ENCODE peak calls at places on chromosomes 11 and 22, in nine cellular contexts. A is NB4, Z is H1, C is A549, R is esophagus squamous epithelium, V is right lobe of liver, W is body of pancreas, O is uterus, P is adrenal gland. X is an unnamed sample.

GRCh38 chr22:24965822-24966626 is 13.5 kb downstream of the KIAA1671 start:
- DNase-seq in P (peak; percentile 88), V (peak; percentile 94), R (no peak), O (peak; percentile 34), C (no peak), Z (no peak), W (peak; percentile 93), A (no peak), X (peak; percentile 93)

GRCh38 chr11:70650075-70650909 is 252.0 kb downstream of the CTTN start:
- DNase-seq in O (peak; percentile 15), Z (no peak), W (peak; percentile 65), C (peak; percentile 73), P (peak; percentile 79), R (no peak), V (no peak), A (peak; percentile 80), X (peak; percentile 18)

GRCh38 chr22:27748355-27749168 is 53.0 kb downstream of the MN1 start:
- DNase-seq in O (peak; percentile 49), R (no peak), W (peak; percentile 46), V (no peak), P (no peak), Z (no peak), C (no peak), A (peak; percentile 34), X (no peak)

GRCh38 chr11:27697679-27698275 is 2.5 kb downstream of the BDNF start:
- DNase-seq in W (no peak), R (no peak), A (no peak), O (no peak), P (no peak), C (no peak), V (no peak), Z (no peak), X (no peak)

GRCh38 chr11:20489948-20490347 is 102.4 kb downstream of the PRMT3 start:
- DNase-seq in O (no peak), R (no peak), P (no peak), V (no peak), C (no peak), A (no peak), Z (no peak), W (no peak), X (no peak)

GRCh38 chr11:117523680-117524079 is 196.0 kb downstream of the CEP164 start:
- DNase-seq in V (no peak), A (no peak), O (no peak), C (no peak), P (no peak), Z (no peak), R (no peak), W (no peak), X (no peak)

GRCh38 chr11:59267196-59267595 is 54.5 kb upstream of the MPEG1 start:
- DNase-seq in A (no peak), P (no peak), W (no peak), C (no peak), V (no peak), R (no peak), Z (no peak), O (no peak), X (no peak)

GRCh38 chr11:134468081-134468668 is 56.1 kb upstream of the B3GAT1 start:
- DNase-seq in R (no peak), Z (no peak), O (no peak), A (no peak), W (no peak), C (no peak), P (no peak), V (no peak), X (peak; percentile 70)

GRCh38 chr11:93895106-93895862 is 44.9 kb upstream of the VSTM5 start:
- DNase-seq in V (no peak), P (peak; percentile 29), C (no peak), R (no peak), W (peak; percentile 18), Z (no peak), O (no peak), A (peak; percentile 63), X (no peak)

GRCh38 chr11:19368726-19369364 is 128.1 kb upstream of the E2F8 start:
- DNase-seq in O (no peak), C (no peak), W (no peak), Z (no peak), R (no peak), P (no peak), A (peak; percentile 91), V (no peak), X (no peak)

GRCh38 chr11:17531818-17532131 is 12.4 kb downstream of the USH1C start:
- DNase-seq in Z (no peak), C (no peak), A (no peak), W (no peak), R (no peak), O (no peak), P (no peak), V (no peak), X (peak; percentile 64)

GRCh38 chr11:12224537-12224893 is 114.1 kb downstream of the MICAL2 start:
- DNase-seq in W (peak; percentile 58), O (peak; percentile 61), R (peak; percentile 48), P (peak; percentile 75), C (no peak), Z (no peak), V (peak; percentile 77), A (peak; percentile 98), X (peak; percentile 92)

DNA sequence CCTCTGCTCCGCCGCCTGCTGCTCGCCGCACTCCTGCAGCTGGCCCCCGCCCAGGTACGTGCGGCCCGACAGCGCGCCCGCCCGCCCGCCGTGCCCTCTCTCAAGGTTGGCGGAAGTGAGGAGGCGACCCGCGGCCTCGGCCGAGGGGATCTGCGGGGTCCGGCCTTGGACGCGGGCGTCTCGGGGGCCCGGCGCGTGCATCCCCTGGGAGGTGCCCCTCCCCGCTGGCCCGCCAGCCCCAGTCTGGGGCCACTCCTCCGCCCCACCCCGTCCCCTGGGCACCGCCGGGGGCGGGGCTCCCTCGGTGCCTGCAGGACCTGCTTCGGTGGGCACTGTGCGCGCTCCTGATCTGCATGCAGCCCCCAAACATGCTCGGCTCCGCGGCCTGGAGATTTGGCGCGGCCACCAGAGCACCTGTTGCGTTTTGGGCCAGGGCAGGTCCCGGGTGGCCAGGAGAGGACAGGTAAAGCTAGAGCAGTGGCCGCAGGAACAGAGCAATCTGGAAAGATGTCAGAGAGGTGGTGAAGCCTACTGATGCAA is 526 bp downstream of the VEGFB start:
- DNase-seq in P (no peak), O (peak; percentile 42), C (no peak), W (peak; percentile 73), V (peak; percentile 64), R (no peak), A (peak; percentile 67), Z (no peak), X (peak; percentile 66)
- TF ChIP-seq POLR2A in P (no peak), O (peak; percentile 54), C (peak; percentile 18), W (peak; percentile 34), V (peak; percentile 41), R (no peak), A (no peak), Z (no peak), X (peak; percentile 33)

GRCh38 chr11:62889126-62889483 is 8.4 kb downstream of the SLC3A2 start:
- DNase-seq in A (no peak), V (no peak), P (no peak), Z (no peak), O (no peak), W (no peak), R (no peak), C (no peak), X (no peak)

GRCh38 chr11:62885137-62885536 is 4.4 kb downstream of the SLC3A2 start:
- DNase-seq in C (no peak), Z (no peak), O (no peak), V (no peak), A (no peak), R (no peak), P (no peak), W (no peak), X (no peak)

GRCh38 chr11:62892077-62892922 is 11.6 kb downstream of the SLC3A2 start:
- DNase-seq in Z (no peak), C (no peak), V (no peak), W (no peak), O (no peak), R (no peak), A (no peak), P (no peak), X (no peak)

GRCh38 chr11:62888406-62888805 is 7.7 kb downstream of the SLC3A2 start:
- DNase-seq in Z (no peak), C (no peak), O (no peak), W (no peak), A (no peak), R (no peak), P (no peak), V (no peak), X (no peak)

DNA sequence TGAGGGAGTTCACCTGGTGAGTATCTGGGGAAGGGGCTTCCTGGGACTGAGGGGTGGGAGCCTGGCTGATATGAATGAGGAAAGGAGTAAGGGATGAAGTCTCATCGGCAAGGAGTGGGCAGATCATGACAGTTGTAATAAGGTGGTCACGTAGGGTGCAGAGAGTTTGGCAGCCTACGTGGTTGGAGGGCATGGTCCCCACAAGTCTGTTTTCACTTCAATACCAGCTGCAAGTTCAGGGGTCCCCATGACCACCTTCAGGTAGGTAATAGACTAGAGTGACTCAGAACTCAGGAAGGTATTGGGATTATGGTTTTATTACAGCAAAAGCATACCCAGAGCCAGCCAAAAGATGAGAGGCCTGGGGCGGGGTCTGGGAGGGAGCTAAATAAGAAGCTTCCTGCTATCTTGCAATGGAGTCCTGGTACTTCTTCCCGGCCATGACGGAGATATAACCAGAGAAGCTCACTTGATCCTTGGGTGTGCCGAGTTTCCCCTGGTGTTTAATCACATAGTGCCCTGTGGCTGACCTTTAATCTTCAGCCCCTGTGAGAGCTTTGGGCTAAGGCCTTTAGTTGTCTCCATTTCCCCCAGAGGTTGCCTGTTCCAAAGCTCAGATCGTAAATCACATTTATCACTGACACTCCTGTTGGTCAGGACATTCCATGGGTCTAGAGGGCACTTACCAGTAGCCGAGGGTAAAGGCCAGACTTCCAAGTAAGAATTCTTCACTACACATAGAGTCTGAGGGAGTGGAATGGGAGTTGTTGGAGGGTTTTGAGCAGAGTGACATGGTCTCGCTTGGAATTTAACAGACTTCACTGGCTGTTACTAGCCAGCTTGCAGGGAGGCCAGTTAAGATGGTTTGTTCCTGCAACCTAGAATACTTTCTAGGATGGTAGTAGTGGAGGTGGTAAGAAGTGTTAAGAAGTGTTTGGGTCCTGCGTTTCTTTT is 9.1 kb downstream of the SLC3A2 start:
- DNase-seq in R (no peak), O (peak; percentile 60), Z (no peak), C (peak; percentile 26), A (peak; percentile 42), V (no peak), P (peak; percentile 62), W (no peak), X (no peak)
- TF ChIP-seq POLR2A in R (no peak), O (no peak), Z (peak; percentile 81), C (peak; percentile 7), A (no peak), V (no peak), P (no peak), W (no peak), X (no peak)

GRCh38 chr11:125343732-125344131 is 152.3 kb downstream of the FEZ1 start:
- DNase-seq in Z (no peak), V (peak; percentile 37), R (no peak), C (no peak), P (no peak), W (no peak), O (peak; percentile 42), A (no peak), X (no peak)
- TF ChIP-seq POLR2A in Z (no peak), V (no peak), R (no peak), C (no peak), P (no peak), W (no peak), O (no peak), A (no peak), X (no peak)

DNA sequence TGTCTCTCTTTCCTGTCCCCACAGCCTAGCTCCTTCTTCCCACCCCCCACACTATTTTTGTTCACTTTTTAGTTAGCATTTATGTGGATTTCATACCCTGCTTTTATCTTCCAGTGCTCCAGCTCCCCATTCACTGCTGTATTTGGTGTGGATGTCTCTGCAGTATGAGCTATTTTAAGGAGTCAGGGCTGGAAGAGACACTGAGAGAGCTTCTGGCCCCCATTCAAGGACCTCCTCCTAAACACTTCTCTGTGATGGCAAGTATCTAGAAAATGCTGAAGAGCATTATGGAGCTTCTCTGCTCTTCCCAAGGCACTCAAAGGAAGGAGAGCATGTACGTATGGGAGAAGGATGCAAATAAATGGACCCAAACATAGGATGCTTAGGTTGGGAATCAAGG is 79.5 kb downstream of the RAB30 start:
- DNase-seq in R (no peak), C (no peak), O (peak; percentile 39), A (no peak), W (no peak), P (no peak), Z (no peak), V (no peak), X (no peak)
- TF ChIP-seq POLR2A in R (no peak), C (no peak), O (no peak), A (no peak), W (no peak), P (no peak), Z (no peak), V (no peak), X (no peak)

X was measured in Peyer's patch.